ENCODE peak calls at places on chromosomes 5 and 9, in six cellular contexts. G, J, S, H, R and K are unnamed samples.

GRCh38 chr5:45262061-45262590 is 434.1 kb downstream of the HCN1 start:
- DNase-seq in G (no peak), J (no peak), S (no peak), H (no peak), R (no peak), K (no peak)

GRCh38 chr9:110089681-110090370 is 118.1 kb downstream of the C9orf152 start:
- DNase-seq in G (no peak), J (peak; percentile 26), S (no peak), H (no peak), R (no peak), K (no peak)

GRCh38 chr9:96725576-96725975 is 52.3 kb downstream of the ZNF510 start:
- DNase-seq in G (no peak), J (no peak), S (no peak), H (no peak), R (no peak), K (no peak)

GRCh38 chr5:168023190-168023589 is 268.3 kb upstream of the WWC1 start:
- DNase-seq in G (no peak), J (no peak), S (no peak), H (no peak), R (no peak), K (no peak)

GRCh38 chr5:107501965-107502691 is 168.6 kb downstream of the EFNA5 start:
- DNase-seq in G (no peak), J (peak; percentile 68), S (peak; percentile 52), H (peak; percentile 86), R (no peak), K (no peak)

GRCh38 chr5:167644619-167645018 is 646.8 kb upstream of the WWC1 start:
- DNase-seq in G (no peak), J (no peak), S (peak; percentile 72), H (peak; percentile 39), R (no peak), K (no peak)

GRCh38 chr5:6754766-6755165 is 41.5 kb downstream of the TENT4A start:
- DNase-seq in G (no peak), J (no peak), S (no peak), H (no peak), R (no peak), K (no peak)

GRCh38 chr5:154900071-154900470 is 37.9 kb downstream of the GEMIN5 start:
- DNase-seq in G (no peak), J (no peak), S (no peak), H (no peak), R (no peak), K (no peak)

GRCh38 chr5:113552137-113552536 is 38.6 kb downstream of the YTHDC2 start:
- DNase-seq in G (no peak), J (no peak), S (no peak), H (no peak), R (no peak), K (no peak)

GRCh38 chr5:140372971-140373487 is 13.0 kb downstream of the SLC4A9 start:
- DNase-seq in G (peak; percentile 90), J (peak; percentile 69), S (peak; percentile 46), H (peak; percentile 81), R (peak; percentile 67), K (peak; percentile 67)

GRCh38 chr5:100448250-100448649 is 86.9 kb upstream of the FAM174A start:
- DNase-seq in G (no peak), J (no peak), S (no peak), H (peak; percentile 56), R (no peak), K (no peak)

GRCh38 chr5:155872801-155873200 is 454.2 kb upstream of the SGCD start:
- DNase-seq in G (no peak), J (peak; percentile 3), S (no peak), H (no peak), R (no peak), K (no peak)

GRCh38 chr5:133756036-133756435 is 143.7 kb upstream of the FSTL4 start:
- DNase-seq in G (no peak), J (no peak), S (no peak), H (no peak), R (no peak), K (no peak)

GRCh38 chr5:120942551-120942950 is 478.5 kb downstream of the PRR16 start:
- DNase-seq in G (no peak), J (peak; percentile 18), S (no peak), H (no peak), R (no peak), K (no peak)

GRCh38 chr9:135575995-135576631 is 14.6 kb downstream of the PAEP start:
- DNase-seq in G (no peak), J (no peak), S (no peak), H (no peak), R (no peak), K (no peak)

GRCh38 chr9:134760750-134761420 is 119.3 kb downstream of the COL5A1 start:
- DNase-seq in G (no peak), J (no peak), S (no peak), H (no peak), R (no peak), K (no peak)

GRCh38 chr5:166347051-166347450 is 1944.4 kb upstream of the WWC1 start:
- DNase-seq in G (no peak), J (no peak), S (no peak), H (no peak), R (no peak), K (no peak)

GRCh38 chr9:29437515-29437914 is 1864.2 kb upstream of the C9orf72 start:
- DNase-seq in G (no peak), J (no peak), S (no peak), H (no peak), R (no peak), K (no peak)

DNA sequence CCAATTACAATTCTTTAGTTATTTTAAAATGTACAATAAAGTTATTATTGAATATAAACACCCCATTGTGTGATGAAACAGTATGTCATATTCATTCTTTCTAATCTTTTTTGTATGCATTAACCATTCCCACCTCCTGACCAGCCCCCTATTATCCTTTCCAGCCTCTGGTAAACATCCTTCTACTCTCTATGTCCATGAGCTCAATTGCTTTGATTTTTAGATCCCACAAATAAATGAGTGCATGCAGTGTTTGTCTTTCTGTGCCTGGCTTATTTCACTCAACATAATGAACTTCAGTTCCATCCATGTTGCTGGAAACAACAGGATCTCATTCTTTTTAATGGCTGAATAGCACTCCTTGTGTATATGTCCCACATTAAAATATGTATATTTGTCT is 1858.9 kb upstream of the C9orf72 start:
- DNase-seq in G (no peak), J (no peak), S (no peak), H (no peak), R (no peak), K (no peak)
- H2AK5ac ChIP-seq in G (no peak overlapping the region), J (no peak overlapping the region), S (no peak overlapping the region), H (no peak overlapping the region), R (no peak overlapping the region), K (no peak overlapping the region)

GRCh38 chr9:137535120-137535428 is 15.1 kb downstream of the PNPLA7 start:
- DNase-seq in G (no peak), J (no peak), S (no peak), H (no peak), R (no peak), K (no peak)
- H3K14ac ChIP-seq in G (no peak overlapping the region), J (no peak overlapping the region), S (no peak overlapping the region), H (no peak overlapping the region), R (no peak overlapping the region), K (no peak overlapping the region)

DNA sequence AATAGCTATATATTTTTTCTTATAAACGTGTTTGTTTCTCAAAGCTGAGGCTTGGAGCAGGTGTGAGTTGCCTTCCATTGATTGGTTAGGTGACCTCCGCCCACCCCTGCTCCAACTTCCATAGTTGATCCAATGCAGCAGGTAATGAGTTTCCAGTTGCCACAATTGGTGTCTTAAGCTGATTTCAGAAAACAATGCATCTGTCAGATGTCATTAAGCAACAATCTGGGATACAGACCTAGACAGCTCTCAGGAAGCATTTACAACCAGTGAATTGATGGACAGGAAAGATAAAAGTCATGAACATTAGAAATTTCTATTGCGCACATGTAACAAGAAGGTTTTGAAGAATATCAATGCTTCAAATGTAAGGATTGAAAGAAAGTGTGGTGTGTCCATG is 510.5 kb downstream of the SEMA5A start:
- DNase-seq in G (no peak), J (no peak), S (no peak), H (no peak), R (no peak), K (no peak)
- H3K4me2 ChIP-seq in G (no peak overlapping the region), J (no peak overlapping the region), S (no peak overlapping the region), H (no peak overlapping the region), R (no peak overlapping the region), K (no peak overlapping the region)

GRCh38 chr9:12464910-12465512 is 228.2 kb upstream of the TYRP1 start:
- DNase-seq in G (no peak), J (peak; percentile 10), S (no peak), H (peak; percentile 30), R (no peak), K (peak; percentile 54)

GRCh38 chr9:12464368-12464767 is 228.8 kb upstream of the TYRP1 start:
- DNase-seq in G (no peak), J (no peak), S (no peak), H (no peak), R (no peak), K (no peak)

GRCh38 chr9:12462861-12463260 is 230.3 kb upstream of the TYRP1 start:
- DNase-seq in G (no peak), J (no peak), S (no peak), H (no peak), R (no peak), K (no peak)

GRCh38 chr9:12463641-12464040 is 229.5 kb upstream of the TYRP1 start:
- DNase-seq in G (no peak), J (no peak), S (no peak), H (no peak), R (no peak), K (no peak)

DNA sequence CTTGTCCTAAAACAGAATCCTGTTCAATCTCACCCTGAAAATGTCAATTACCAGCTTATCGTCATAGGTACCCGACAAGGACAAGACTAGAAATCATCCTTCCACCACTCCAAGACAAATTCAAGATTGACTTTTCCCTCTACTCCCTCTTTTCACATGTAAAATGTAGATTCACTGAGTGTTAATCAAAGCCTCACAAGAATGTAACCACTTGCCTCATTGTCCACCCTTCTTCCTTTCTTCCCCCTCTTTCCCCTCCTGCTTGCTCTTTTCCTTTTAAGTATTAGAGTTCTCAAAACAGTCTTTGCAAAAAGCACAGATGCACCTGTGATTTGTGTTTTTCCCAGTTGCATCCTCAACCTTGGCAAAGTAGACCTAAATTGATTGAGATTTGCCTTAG is 231.4 kb upstream of the TYRP1 start:
- DNase-seq in G (no peak), J (no peak), S (no peak), H (no peak), R (no peak), K (no peak)
- H2AK5ac ChIP-seq in G (no peak overlapping the region), J (no peak overlapping the region), S (no peak overlapping the region), H (no peak overlapping the region), R (no peak overlapping the region), K (no peak overlapping the region)

DNA sequence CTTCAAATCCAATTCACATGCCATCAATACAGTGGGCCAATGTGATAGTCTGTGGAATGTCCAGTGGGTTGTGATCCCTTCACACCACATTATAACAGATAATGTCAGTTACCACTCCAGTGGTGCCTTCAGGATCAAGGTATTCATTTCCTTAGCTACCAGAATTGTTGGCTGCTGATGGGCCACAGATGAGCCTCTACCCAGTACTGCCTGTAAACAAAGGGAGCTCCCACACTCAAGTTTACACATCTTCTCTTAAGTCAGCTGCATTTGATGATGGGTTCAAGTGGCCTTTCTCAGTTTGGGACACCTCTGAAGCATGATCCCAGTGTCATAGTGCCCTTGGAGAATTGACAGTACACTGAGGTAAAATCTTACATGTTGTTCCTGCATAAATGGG is 477.0 kb upstream of the CD180 start:
- DNase-seq in G (no peak), J (no peak), S (no peak), H (no peak), R (no peak), K (no peak)
- H3K14ac ChIP-seq in G (no peak overlapping the region), J (no peak overlapping the region), S (no peak overlapping the region), H (no peak overlapping the region), R (no peak overlapping the region), K (no peak overlapping the region)

GRCh38 chr5:138668981-138669380 is 84.2 kb upstream of the CTNNA1 start:
- DNase-seq in G (no peak), J (no peak), S (peak; percentile 70), H (no peak), R (no peak), K (no peak)
- H3K4me2 ChIP-seq in G (no peak overlapping the region), J (no peak overlapping the region), S (peak overlapping the region; percentile 24), H (no peak overlapping the region), R (no peak overlapping the region), K (no peak overlapping the region)